ENCODE peak calls at places on chromosomes 1 and 21, in nine cellular contexts. L, B, Q, O, H, D, K, S and W are unnamed samples. For H3K4me1, the result is how much of the 10 kb centered on the place peaks cover.

GRCh38 chr1:66690666-66691381 is 61.4 kb upstream of the DYNLT5 start:
- DNase-seq in L (no peak), B (no peak), Q (no peak), O (no peak), H (no peak), D (no peak), K (no peak), S (no peak), W (no peak)

GRCh38 chr1:2570261-2570794 is 14.2 kb downstream of the TNFRSF14 start:
- DNase-seq in L (no peak), B (no peak), Q (no peak), O (no peak), H (no peak), D (no peak), K (no peak), S (no peak), W (no peak)

GRCh38 chr1:209673631-209674417 is 1.4 kb upstream of the G0S2 start:
- DNase-seq in L (peak), B (no peak), Q (no peak), O (peak), H (no peak), D (no peak), K (no peak), S (peak), W (no peak)

GRCh38 chr1:52641307-52641706 is 8.3 kb downstream of the SHISAL2A start:
- DNase-seq in L (no peak), B (no peak), Q (no peak), O (no peak), H (no peak), D (no peak), K (no peak), S (no peak), W (no peak)

GRCh38 chr1:153547560-153548551 is 1.2 kb downstream of the S100A3 start:
- DNase-seq in L (peak), B (no peak), Q (no peak), O (no peak), H (no peak), D (no peak), K (no peak), S (no peak), W (no peak)

GRCh38 chr1:93317207-93317606 is 28.5 kb upstream of the DR1 start:
- DNase-seq in L (no peak), B (no peak), Q (no peak), O (no peak), H (no peak), D (no peak), K (peak), S (peak), W (no peak)

GRCh38 chr1:168138134-168138533 is 1.4 kb upstream of the GPR161 start:
- DNase-seq in L (no peak), B (no peak), Q (no peak), O (no peak), H (no peak), D (no peak), K (no peak), S (no peak), W (no peak)

GRCh38 chr1:220189750-220190347 is 82.4 kb downstream of the RAB3GAP2 start:
- DNase-seq in L (no peak), B (no peak), Q (no peak), O (no peak), H (peak), D (no peak), K (no peak), S (no peak), W (no peak)

GRCh38 chr1:234990874-234991801 is 137.5 kb downstream of the TOMM20 start:
- DNase-seq in L (no peak), B (no peak), Q (no peak), O (no peak), H (no peak), D (no peak), K (no peak), S (no peak), W (no peak)

GRCh38 chr1:195097316-195097715 is 1510.9 kb downstream of the KCNT2 start:
- DNase-seq in L (no peak), B (no peak), Q (no peak), O (peak), H (no peak), D (no peak), K (no peak), S (no peak), W (no peak)

GRCh38 chr1:37989381-37989930 is 366 bp downstream of the SF3A3 start:
- DNase-seq in L (no peak), B (no peak), Q (no peak), O (peak), H (no peak), D (no peak), K (no peak), S (peak), W (no peak)

GRCh38 chr1:61606448-61607312 is 118.3 kb downstream of the TM2D1 start:
- DNase-seq in L (peak), B (peak), Q (no peak), O (no peak), H (no peak), D (peak), K (peak), S (no peak), W (no peak)

GRCh38 chr1:108200627-108201106 is 524 bp upstream of the SLC25A24 start:
- DNase-seq in L (peak), B (peak), Q (no peak), O (no peak), H (peak), D (no peak), K (peak), S (peak), W (no peak)

GRCh38 chr1:220748091-220748934 is at the start of gene MTARC2:
- DNase-seq in L (peak), B (peak), Q (peak), O (peak), H (peak), D (peak), K (peak), S (peak), W (peak)

GRCh38 chr1:110067957-110068645 is 2.4 kb downstream of the ALX3 start:
- DNase-seq in L (no peak), B (no peak), Q (peak), O (no peak), H (no peak), D (no peak), K (no peak), S (no peak), W (no peak)

GRCh38 chr1:196409586-196409985 is 198.7 kb downstream of the KCNT2 start:
- DNase-seq in L (no peak), B (no peak), Q (no peak), O (no peak), H (no peak), D (no peak), K (no peak), S (no peak), W (no peak)

GRCh38 chr1:101438359-101438758 is 201.5 kb downstream of the S1PR1 start:
- DNase-seq in L (no peak), B (no peak), Q (no peak), O (no peak), H (peak), D (no peak), K (peak), S (peak), W (no peak)

GRCh38 chr1:195569934-195570333 is 1038.3 kb downstream of the KCNT2 start:
- DNase-seq in L (no peak), B (no peak), Q (no peak), O (no peak), H (no peak), D (no peak), K (no peak), S (no peak), W (no peak)

GRCh38 chr1:31617218-31617916 is at the start of gene HCRTR1:
- DNase-seq in L (no peak), B (no peak), Q (no peak), O (no peak), H (no peak), D (no peak), K (no peak), S (no peak), W (no peak)

GRCh38 chr21:36122977-36123376 is 11.9 kb upstream of the CBR3 start:
- DNase-seq in L (no peak), B (no peak), Q (no peak), O (no peak), H (no peak), D (no peak), K (no peak), S (no peak), W (no peak)

GRCh38 chr1:112453876-112454275 is 54.9 kb upstream of the WNT2B start:
- DNase-seq in L (no peak), B (no peak), Q (no peak), O (no peak), H (no peak), D (no peak), K (no peak), S (no peak), W (no peak)

GRCh38 chr1:4253918-4254317 is 353.8 kb upstream of the C1orf174 start:
- DNase-seq in L (no peak), B (no peak), Q (no peak), O (no peak), H (no peak), D (peak), K (no peak), S (no peak), W (no peak)

GRCh38 chr1:32500387-32501209 is 35.7 kb downstream of the ZBTB8B start:
- DNase-seq in L (peak), B (peak), Q (peak), O (peak), H (no peak), D (no peak), K (peak), S (peak), W (no peak)

GRCh38 chr1:24380508-24380907 is 33.1 kb downstream of the STPG1 start:
- DNase-seq in L (no peak), B (no peak), Q (peak), O (no peak), H (no peak), D (peak), K (no peak), S (no peak), W (no peak)

GRCh38 chr1:30818568-30819243 is 61.1 kb upstream of the LAPTM5 start:
- DNase-seq in L (no peak), B (no peak), Q (no peak), O (no peak), H (no peak), D (no peak), K (no peak), S (no peak), W (no peak)

GRCh38 chr1:147486876-147487656 is 54.2 kb upstream of the BCL9 start:
- DNase-seq in L (no peak), B (no peak), Q (no peak), O (no peak), H (no peak), D (peak), K (no peak), S (no peak), W (no peak)

GRCh38 chr1:115430717-115431116 is 92.7 kb upstream of the NGF start:
- DNase-seq in L (peak), B (no peak), Q (no peak), O (no peak), H (peak), D (peak), K (no peak), S (peak), W (no peak)

GRCh38 chr1:119004129-119004527 is 16.0 kb upstream of the TBX15 start:
- DNase-seq in L (no peak), B (no peak), Q (no peak), O (no peak), H (no peak), D (no peak), K (no peak), S (no peak), W (no peak)

GRCh38 chr1:155961937-155962336 is 16.4 kb downstream of the ARHGEF2 start:
- DNase-seq in L (peak), B (peak), Q (no peak), O (peak), H (no peak), D (no peak), K (no peak), S (no peak), W (no peak)

GRCh38 chr1:225343618-225344017 is 84.2 kb downstream of the LBR start:
- DNase-seq in L (no peak), B (no peak), Q (no peak), O (no peak), H (peak), D (no peak), K (no peak), S (no peak), W (no peak)

GRCh38 chr1:46673749-46674182 is 2.1 kb downstream of the TEX38 start:
- DNase-seq in L (no peak), B (no peak), Q (no peak), O (no peak), H (no peak), D (no peak), K (no peak), S (no peak), W (no peak)

GRCh38 chr1:46665983-46666382 is 2.2 kb downstream of the ATPAF1 start:
- DNase-seq in L (no peak), B (no peak), Q (no peak), O (no peak), H (no peak), D (no peak), K (no peak), S (no peak), W (no peak)

GRCh38 chr1:46671554-46671953 is at the start of gene TEX38:
- DNase-seq in L (no peak), B (no peak), Q (no peak), O (no peak), H (no peak), D (no peak), K (no peak), S (no peak), W (no peak)

GRCh38 chr1:46670134-46670533 is 1.5 kb upstream of the TEX38 start:
- DNase-seq in L (no peak), B (no peak), Q (no peak), O (no peak), H (no peak), D (no peak), K (no peak), S (no peak), W (no peak)

DNA sequence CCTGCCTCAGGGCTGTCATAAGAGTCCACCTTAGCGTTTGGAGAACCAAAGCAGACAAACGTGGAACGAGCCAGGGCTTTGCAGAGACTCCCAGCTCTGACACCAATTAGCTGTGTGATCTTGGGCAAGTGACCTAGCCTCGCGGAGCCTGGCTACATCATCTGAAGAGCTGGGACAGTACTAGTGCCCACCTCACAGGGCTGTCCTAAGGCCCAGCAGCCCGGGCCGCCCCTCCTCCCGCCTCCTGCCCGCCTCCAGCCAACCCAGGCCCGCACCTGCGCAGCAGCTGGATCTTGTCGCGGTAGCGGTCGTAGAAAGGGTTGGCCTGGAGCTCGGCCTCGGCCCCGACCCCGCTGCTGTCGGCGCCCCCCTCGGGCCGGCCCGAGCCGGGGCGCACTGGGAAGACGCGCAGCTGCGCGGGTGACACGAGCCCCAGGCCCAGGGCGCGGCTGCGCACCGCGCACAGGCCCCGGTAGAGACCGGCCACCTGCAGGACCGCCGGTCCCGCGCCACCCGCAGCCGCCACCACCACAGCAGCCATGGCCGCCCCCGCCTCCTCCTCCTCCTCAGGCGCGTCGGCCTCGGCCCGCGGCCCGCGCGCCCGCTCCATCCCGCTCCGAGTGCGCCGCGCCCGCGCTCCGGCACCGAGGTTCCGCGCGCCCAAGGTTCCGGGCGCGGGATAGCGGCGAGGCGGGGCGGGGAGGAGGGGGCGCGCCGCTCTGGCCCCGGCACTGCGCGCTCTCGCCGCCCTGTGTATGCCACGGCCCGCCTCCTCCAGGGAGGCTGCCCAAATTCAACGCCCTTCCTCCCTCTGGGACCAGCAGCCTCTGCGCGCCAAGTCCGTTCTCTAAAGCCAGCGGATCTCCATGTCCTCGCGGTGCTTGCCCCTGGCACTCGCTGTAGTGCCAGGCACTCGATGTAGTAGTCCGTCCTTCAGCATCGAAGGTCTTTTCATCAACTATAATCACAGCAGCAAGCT is at the start of gene ATPAF1:
- DNase-seq in L (peak), B (peak), Q (peak), O (peak), H (peak), D (no peak), K (peak), S (peak), W (no peak)
- TF ChIP-seq POLR2A in L (peak), B (peak), Q (peak), O (peak), H (peak), D (no peak), K (no peak), S (peak), W (no peak)

GRCh38 chr21:34615487-34615814 is 538 bp upstream of the RCAN1 start:
- DNase-seq in L (no peak), B (no peak), Q (no peak), O (no peak), H (no peak), D (no peak), K (no peak), S (no peak), W (no peak)
- H3K4me1 ChIP-seq in L (under half), B (under half), Q (under half), O (under half), H (under half), D (under half), K (under half), S (under half), W (under half)

DNA sequence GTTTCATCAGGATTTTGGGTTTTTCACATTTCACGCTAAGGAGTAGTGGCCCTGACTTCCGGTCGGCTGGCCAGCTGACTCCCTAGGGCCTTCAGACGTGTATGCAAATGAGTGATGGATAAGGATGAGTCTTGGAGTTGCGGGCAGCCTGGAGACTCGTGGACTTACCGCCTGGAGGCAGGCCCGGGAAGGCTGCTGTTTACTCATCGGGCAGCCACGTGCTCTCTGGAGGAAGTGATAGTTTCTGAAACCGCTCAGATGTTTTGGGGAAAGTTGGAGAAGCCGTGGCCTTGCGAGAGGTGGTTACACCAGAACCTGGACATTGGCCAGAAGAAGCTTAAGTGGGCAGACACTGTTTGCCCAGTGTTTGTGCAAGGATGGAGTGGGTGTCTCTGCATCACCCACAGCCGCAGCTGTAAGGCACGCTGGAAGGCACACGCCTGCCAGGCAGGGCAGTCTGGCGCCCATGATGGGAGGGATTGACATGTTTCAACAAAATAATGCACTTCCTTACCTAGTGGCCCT is 23.1 kb upstream of the TNFRSF1B start:
- DNase-seq in L (peak), B (peak), Q (no peak), O (peak), H (no peak), D (peak), K (peak), S (peak), W (no peak)
- TF ChIP-seq CTCF in L (no peak), B (no peak), Q (no peak), O (no peak), H (no peak), D (peak), K (no peak), S (no peak), W (no peak)

GRCh38 chr1:68704800-68705443 is 208.0 kb upstream of the DEPDC1 start:
- DNase-seq in L (no peak), B (no peak), Q (no peak), O (no peak), H (no peak), D (no peak), K (no peak), S (no peak), W (no peak)
- TF ChIP-seq POLR2A in L (no peak), B (no peak), Q (no peak), O (no peak), H (no peak), D (no peak), K (no peak), S (no peak), W (no peak)

DNA sequence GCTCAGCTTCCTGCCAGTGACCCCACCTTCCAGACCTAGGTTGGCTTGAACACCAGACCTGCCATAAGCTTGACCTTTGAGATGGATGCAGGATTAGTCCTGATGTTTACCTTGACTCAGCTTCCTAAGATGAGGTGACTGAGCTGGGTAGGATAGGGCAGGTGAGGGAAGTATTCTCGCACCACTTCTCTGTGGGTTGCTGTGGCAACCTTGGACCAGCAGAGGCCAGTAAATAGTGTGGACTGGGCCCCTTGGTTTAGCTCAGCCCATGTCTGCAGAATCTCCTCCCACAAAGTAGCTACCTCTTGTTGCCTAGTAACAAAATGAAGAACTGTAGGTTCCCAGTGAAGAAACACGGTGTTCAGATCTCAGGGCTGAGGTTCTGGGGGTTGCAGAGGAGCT is 8.4 kb downstream of the RPS6KA1 start:
- DNase-seq in L (no peak), B (no peak), Q (peak), O (peak), H (peak), D (no peak), K (peak), S (peak), W (no peak)
- H3K4me1 ChIP-seq in L (under half), B (under half), Q (under half), O (under half), H (under half), D (under half), K (under half), S (under half), W (under half)

DNA sequence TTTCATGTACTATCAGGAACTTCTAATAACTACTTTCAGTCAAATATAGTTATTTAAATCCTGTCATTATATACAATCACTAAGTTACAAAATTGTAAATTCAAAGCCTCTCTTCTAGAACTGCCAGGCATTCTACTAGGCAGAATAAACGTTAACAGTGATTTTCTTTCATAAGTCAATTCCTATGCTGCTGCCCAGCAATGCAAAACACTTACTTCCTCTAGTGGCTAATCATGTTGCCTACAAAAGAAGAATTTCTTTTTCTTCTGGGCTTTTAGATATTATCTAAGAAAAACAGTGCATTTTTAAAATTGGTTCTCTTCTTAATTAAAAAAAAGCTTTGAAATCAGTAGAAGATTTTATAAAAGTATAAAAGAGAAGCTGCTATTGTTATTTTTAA is 509.8 kb upstream of the ADAMTS5 start:
- DNase-seq in L (no peak), B (no peak), Q (no peak), O (no peak), H (no peak), D (no peak), K (peak), S (no peak), W (no peak)
- TF ChIP-seq CTCF in L (peak), B (peak), Q (no peak), O (peak), H (no peak), D (peak), K (peak), S (peak), W (peak)